ENCODE peak calls at places on chromosomes 6 and 20, in eight cellular contexts. B is neuronal stem cell, P is iPS-NIHi11, D is HS-5, A is transverse colon, M is uterus, Y is WERI-Rb-1, V is NCI-H187 treated with DMSO at 0.1 percent for 48 hours. H is an unnamed sample.
A peak's percentile ranks its signal among the peaks of the same experiment; 100 is the strongest.

GRCh38 chr6:106069478-106069877 is 16.7 kb upstream of the PRDM1 start:
- DNase-seq in B (no peak), P (no peak), A (no peak), M (no peak), D (peak; percentile 35), V (peak; percentile 94), Y (peak; percentile 70), H (no peak)

GRCh38 chr6:72968704-72969103 is 256.6 kb downstream of the KHDC1L start:
- DNase-seq in D (peak; percentile 58), P (no peak), Y (no peak), M (no peak), V (no peak), A (no peak), B (no peak), H (no peak)

GRCh38 chr6:28118217-28118616 is 6.2 kb upstream of the ZSCAN16 start:
- DNase-seq in A (no peak), B (no peak), M (no peak), D (no peak), Y (no peak), V (no peak), P (no peak), H (no peak)

GRCh38 chr20:38764563-38765355 is 16.5 kb downstream of the ACTR5 start:
- DNase-seq in Y (no peak), V (no peak), M (no peak), A (no peak), D (peak; percentile 56), P (no peak), B (no peak), H (peak; percentile 76)

GRCh38 chr6:37693546-37694250 is 4.0 kb downstream of the MDGA1 start:
- DNase-seq in M (no peak), B (no peak), Y (peak; percentile 89), A (no peak), P (no peak), D (no peak), V (no peak), H (no peak)

GRCh38 chr6:88368071-88368787 is 202.1 kb upstream of the CNR1 start:
- DNase-seq in D (peak; percentile 45), V (no peak), P (no peak), A (no peak), M (no peak), B (no peak), Y (no peak), H (no peak)

GRCh38 chr20:38186788-38187221 is 21.7 kb upstream of the TGM2 start:
- DNase-seq in D (peak; percentile 82), P (no peak), V (no peak), M (no peak), B (no peak), A (no peak), Y (no peak), H (no peak)

GRCh38 chr6:169070506-169071176 is 183.0 kb downstream of the THBS2 start:
- DNase-seq in D (peak; percentile 95), M (peak; percentile 91), B (no peak), A (peak; percentile 65), V (no peak), P (no peak), Y (no peak), H (peak; percentile 98)

GRCh38 chr6:90186637-90187361 is 109.8 kb downstream of the BACH2 start:
- DNase-seq in M (no peak), V (no peak), A (no peak), P (no peak), D (no peak), Y (no peak), B (no peak), H (no peak)

H was measured in tibial artery.